ENCODE peak calls at places on chromosome 11, in six cellular contexts. Z, C, P, A, W and H are unnamed samples.

GRCh38 chr11:120025606-120026335 is 112.1 kb downstream of the TRIM29 start:
- DNase-seq in W (no peak), Z (peak; percentile 49), P (no peak), C (no peak), A (no peak), H (no peak)

GRCh38 chr11:75734491-75735180 is 17.0 kb downstream of the MOGAT2 start:
- DNase-seq in P (no peak), A (no peak), W (no peak), Z (no peak), C (no peak), H (no peak)

GRCh38 chr11:132802932-132803331 is 729.4 kb downstream of the OPCML start:
- DNase-seq in C (no peak), W (no peak), A (no peak), Z (no peak), P (no peak), H (no peak)

GRCh38 chr11:31641477-31642062 is 132.0 kb downstream of the ELP4 start:
- DNase-seq in Z (no peak), A (no peak), W (no peak), C (peak; percentile 51), P (peak; percentile 57), H (peak; percentile 44)

GRCh38 chr11:103923473-103923931 is 112.9 kb upstream of the DDI1 start:
- DNase-seq in A (no peak), W (no peak), C (peak; percentile 36), P (no peak), Z (no peak), H (no peak)

GRCh38 chr11:102410382-102410784 is 42.2 kb downstream of the TMEM123 start:
- DNase-seq in W (no peak), P (peak; percentile 60), Z (no peak), C (peak; percentile 47), A (no peak), H (peak; percentile 37)

GRCh38 chr11:86740628-86741488 is 59.5 kb upstream of the PRSS23 start:
- DNase-seq in Z (peak; percentile 88), P (peak; percentile 98), W (no peak), A (no peak), C (peak; percentile 98), H (peak; percentile 98)

GRCh38 chr11:35005156-35005780 is 88.8 kb downstream of the PDHX start:
- DNase-seq in C (no peak), W (no peak), P (no peak), Z (no peak), A (no peak), H (no peak)

GRCh38 chr11:82092904-82093303 is 640.8 kb downstream of the FAM181B start:
- DNase-seq in Z (no peak), A (no peak), P (no peak), C (no peak), W (no peak), H (no peak)

GRCh38 chr11:64607381-64608259 is 16.6 kb downstream of the SLC22A12 start:
- DNase-seq in Z (no peak), A (no peak), C (peak; percentile 45), W (no peak), P (peak; percentile 18), H (peak; percentile 4)

GRCh38 chr11:45745065-45745811 is 59.7 kb upstream of the SLC35C1 start:
- DNase-seq in W (no peak), Z (peak; percentile 82), A (peak; percentile 6), C (peak; percentile 16), P (peak; percentile 11), H (no peak)

GRCh38 chr11:62792193-62792575 is 378 bp upstream of the TMEM223 start:
- DNase-seq in P (no peak), A (no peak), C (no peak), Z (no peak), W (no peak), H (no peak)